ENCODE peak calls at places on chromosomes 5 and 9, in ten cellular contexts. M is body of pancreas, O is esophagus squamous epithelium, B is A549, Y is ovary, S is uterus, R is transverse colon, P is vagina, U is IMR-90, V is suprapubic skin. I is an unnamed sample.

GRCh38 chr5:9398227-9398626 is 147.6 kb downstream of the SEMA5A start:
- DNase-seq in M (no peak), R (no peak), S (no peak), B (no peak), Y (no peak), V (no peak), P (no peak), U (no peak), O (no peak), I (no peak)

GRCh38 chr9:32378993-32379729 is 5.3 kb upstream of the ACO1 start:
- DNase-seq in P (no peak), O (no peak), B (peak; percentile 76), Y (peak; percentile 35), V (no peak), S (no peak), U (peak; percentile 85), M (peak; percentile 39), R (peak; percentile 22), I (peak; percentile 46)

GRCh38 chr5:120464627-120465280 is 654 bp downstream of the PRR16 start:
- DNase-seq in M (peak; percentile 14), Y (peak; percentile 48), O (no peak), S (peak; percentile 55), P (no peak), U (peak; percentile 64), V (peak; percentile 78), R (peak; percentile 23), B (no peak), I (peak; percentile 22)

GRCh38 chr5:96961053-96961452 is 25.2 kb downstream of the LNPEP start:
- DNase-seq in O (no peak), M (no peak), U (no peak), Y (no peak), B (no peak), V (no peak), R (no peak), P (no peak), S (no peak), I (no peak)

GRCh38 chr9:100111235-100111634 is 12.2 kb downstream of the INVS start:
- DNase-seq in M (peak; percentile 67), B (no peak), U (peak; percentile 98), V (peak; percentile 85), Y (peak; percentile 83), O (peak; percentile 2), P (no peak), R (peak; percentile 59), S (peak; percentile 82), I (peak; percentile 77)

GRCh38 chr9:76911971-76912370 is 6.1 kb upstream of the PRUNE2 start:
- DNase-seq in Y (no peak), R (no peak), M (no peak), P (no peak), B (no peak), V (no peak), O (no peak), U (no peak), S (no peak), I (no peak)

GRCh38 chr9:87950765-87951488 is 23.4 kb downstream of the CDK20 start:
- DNase-seq in M (no peak), B (peak; percentile 31), S (no peak), P (no peak), Y (no peak), U (peak; percentile 34), V (no peak), O (no peak), R (no peak), I (no peak)

GRCh38 chr5:132205385-132206125 is 22.1 kb downstream of the P4HA2 start:
- DNase-seq in M (peak; percentile 8), V (peak; percentile 50), O (no peak), S (no peak), B (no peak), R (no peak), Y (no peak), P (peak; percentile 56), U (peak; percentile 25), I (no peak)

GRCh38 chr9:129567842-129568559 is 52.9 kb downstream of the C9orf50 start:
- DNase-seq in S (peak; percentile 54), M (peak; percentile 31), B (peak; percentile 64), U (peak; percentile 70), V (no peak), O (no peak), P (no peak), R (no peak), Y (peak; percentile 62), I (no peak)

GRCh38 chr9:129567329-129567728 is 53.6 kb downstream of the C9orf50 start:
- DNase-seq in V (no peak), U (no peak), S (no peak), Y (no peak), P (no peak), R (no peak), M (no peak), O (no peak), B (no peak), I (no peak)

GRCh38 chr9:129569506-129570449 is 51.1 kb downstream of the C9orf50 start:
- DNase-seq in B (peak; percentile 70), V (no peak), U (peak; percentile 36), M (peak; percentile 49), S (no peak), O (no peak), R (no peak), P (no peak), Y (peak; percentile 56), I (no peak)

GRCh38 chr9:129570450-129571297 is 50.2 kb downstream of the C9orf50 start:
- DNase-seq in V (no peak), S (peak; percentile 78), P (no peak), O (no peak), Y (peak; percentile 76), U (peak; percentile 90), R (peak; percentile 42), M (peak; percentile 50), B (peak; percentile 72), I (peak; percentile 64)

GRCh38 chr9:129568560-129569505 is 52.1 kb downstream of the C9orf50 start:
- DNase-seq in M (peak; percentile 60), V (no peak), S (peak; percentile 77), B (peak; percentile 53), P (no peak), R (peak; percentile 27), U (no peak), O (no peak), Y (peak; percentile 83), I (peak; percentile 49)
- H3K4me3 ChIP-seq in M (no peak overlapping the region), V (peak overlapping the region; percentile 70), S (peak overlapping the region; percentile 56), B (peak overlapping the region; percentile 55), P (peak overlapping the region; percentile 56), R (peak overlapping the region; percentile 47), U (peak overlapping the region; percentile 28), O (peak overlapping the region; percentile 52), Y (peak overlapping the region; percentile 47), I (peak overlapping the region; percentile 55)

DNA sequence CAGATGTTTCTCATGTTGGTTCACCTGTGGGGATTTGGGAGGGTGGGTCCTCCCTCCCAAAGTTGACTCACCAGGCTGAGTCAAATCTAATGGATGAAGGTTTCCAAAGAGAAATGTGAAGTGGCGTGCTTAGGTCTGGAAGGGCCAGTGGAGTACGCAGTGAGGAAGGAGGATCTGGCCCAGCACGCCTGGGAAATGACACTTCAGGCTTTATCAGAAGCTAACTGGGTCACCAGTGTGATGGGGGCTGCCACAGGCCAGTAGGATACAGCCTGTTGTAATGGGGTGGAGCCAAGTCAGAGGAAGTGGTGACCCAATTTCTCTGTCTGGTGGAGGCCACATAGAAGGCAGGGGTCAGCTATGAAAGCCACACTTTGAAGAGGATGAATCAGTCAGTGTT is 18.0 kb downstream of the POLR1E start:
- DNase-seq in S (no peak), M (no peak), O (no peak), B (no peak), U (peak; percentile 16), P (no peak), Y (no peak), R (peak; percentile 13), V (no peak), I (no peak)
- TF ChIP-seq POLR2A in S (no peak), M (no peak), O (no peak), B (no peak), U (no peak), P (no peak), Y (no peak), R (peak; percentile 25), V (no peak), I (no peak)

GRCh38 chr5:133727636-133728035 is 115.3 kb upstream of the FSTL4 start:
- DNase-seq in O (no peak), U (no peak), B (no peak), P (peak; percentile 58), S (no peak), V (no peak), R (no peak), Y (no peak), M (no peak), I (no peak)

GRCh38 chr5:133718457-133718856 is 106.1 kb upstream of the FSTL4 start:
- DNase-seq in O (no peak), V (no peak), Y (no peak), U (no peak), M (no peak), S (no peak), P (no peak), B (no peak), R (no peak), I (no peak)

GRCh38 chr5:133723651-133724366 is 111.5 kb upstream of the FSTL4 start:
- DNase-seq in P (peak; percentile 54), V (no peak), Y (no peak), M (no peak), U (no peak), B (no peak), S (no peak), O (no peak), R (no peak), I (no peak)

GRCh38 chr5:133721365-133721764 is 109.0 kb upstream of the FSTL4 start:
- DNase-seq in B (no peak), R (no peak), M (no peak), V (no peak), S (no peak), P (no peak), U (no peak), O (no peak), Y (no peak), I (no peak)

GRCh38 chr5:133723126-133723525 is 110.8 kb upstream of the FSTL4 start:
- DNase-seq in P (peak; percentile 52), V (no peak), R (no peak), U (no peak), S (no peak), B (no peak), M (no peak), O (no peak), Y (no peak), I (no peak)
- H3K4me3 ChIP-seq in P (no peak overlapping the region), V (no peak overlapping the region), R (no peak overlapping the region), U (no peak overlapping the region), S (no peak overlapping the region), B (no peak overlapping the region), M (no peak overlapping the region), O (no peak overlapping the region), Y (no peak overlapping the region), I (no peak overlapping the region)

GRCh38 chr5:150406120-150407096 is 6.3 kb downstream of the CD74 start:
- DNase-seq in O (no peak), Y (no peak), V (no peak), S (no peak), P (no peak), B (no peak), U (no peak), R (no peak), M (no peak), I (no peak)
- TF ChIP-seq POLR2A in O (no peak), Y (no peak), V (no peak), S (no peak), P (no peak), B (no peak), U (no peak), R (no peak), M (no peak), I (no peak)

GRCh38 chr9:35689601-35690446 is at the start of gene TPM2:
- DNase-seq in O (no peak), S (peak; percentile 91), P (no peak), R (peak; percentile 73), V (no peak), U (peak; percentile 90), Y (peak; percentile 75), M (peak; percentile 31), B (peak; percentile 70), I (peak; percentile 58)
- H3K4me3 ChIP-seq in O (peak within 1 kb of the TSS; percentile 71), S (peak within 1 kb of the TSS; percentile 57), P (peak within 1 kb of the TSS; percentile 90), R (peak within 1 kb of the TSS; percentile 52), V (peak within 1 kb of the TSS; percentile 65), U (peak within 1 kb of the TSS; percentile 83), Y (peak within 1 kb of the TSS; percentile 66), M (peak within 1 kb of the TSS; percentile 88), B (peak within 1 kb of the TSS; percentile 87), I (peak within 1 kb of the TSS; percentile 64)

I was measured in testis.